ENCODE peak calls at places on chromosomes 2 and 18, in four cellular contexts. P, E, U and T are unnamed samples.

GRCh38 chr2:38539086-38539485 is 63.6 kb downstream of the HNRNPLL start:
- DNase-seq in P (no peak), U (no peak), E (no peak), T (peak)

GRCh38 chr18:61569176-61569892 is 236.1 kb downstream of the CDH20 start:
- DNase-seq in P (no peak), U (no peak), E (no peak), T (peak)

GRCh38 chr2:238904716-238905115 is 56.8 kb downstream of the TWIST2 start:
- DNase-seq in U (no peak), E (no peak), P (no peak), T (no peak)

GRCh38 chr2:214019229-214019972 is 391.5 kb upstream of the VWC2L start:
- DNase-seq in E (no peak), P (no peak), U (peak), T (no peak)

GRCh38 chr2:228681426-228681825 is 499.9 kb upstream of the SPHKAP start:
- DNase-seq in U (peak), E (no peak), P (no peak), T (peak)

GRCh38 chr2:204686415-204686814 is 141.1 kb downstream of the PARD3B start:
- DNase-seq in U (no peak), P (no peak), E (no peak), T (no peak)

GRCh38 chr2:42640261-42640660 is 71.8 kb downstream of the MTA3 start:
- DNase-seq in U (no peak), E (no peak), P (no peak), T (no peak)

GRCh38 chr2:191358325-191359025 is 113.3 kb downstream of the MYO1B start:
- DNase-seq in U (no peak), P (no peak), E (no peak), T (no peak)

GRCh38 chr2:71878626-71879508 is 268.8 kb downstream of the CYP26B1 start:
- DNase-seq in U (no peak), P (no peak), E (no peak), T (no peak)

GRCh38 chr2:69768217-69768616 is 26.3 kb downstream of the ANXA4 start:
- DNase-seq in P (no peak), E (no peak), U (no peak), T (no peak)

DNA sequence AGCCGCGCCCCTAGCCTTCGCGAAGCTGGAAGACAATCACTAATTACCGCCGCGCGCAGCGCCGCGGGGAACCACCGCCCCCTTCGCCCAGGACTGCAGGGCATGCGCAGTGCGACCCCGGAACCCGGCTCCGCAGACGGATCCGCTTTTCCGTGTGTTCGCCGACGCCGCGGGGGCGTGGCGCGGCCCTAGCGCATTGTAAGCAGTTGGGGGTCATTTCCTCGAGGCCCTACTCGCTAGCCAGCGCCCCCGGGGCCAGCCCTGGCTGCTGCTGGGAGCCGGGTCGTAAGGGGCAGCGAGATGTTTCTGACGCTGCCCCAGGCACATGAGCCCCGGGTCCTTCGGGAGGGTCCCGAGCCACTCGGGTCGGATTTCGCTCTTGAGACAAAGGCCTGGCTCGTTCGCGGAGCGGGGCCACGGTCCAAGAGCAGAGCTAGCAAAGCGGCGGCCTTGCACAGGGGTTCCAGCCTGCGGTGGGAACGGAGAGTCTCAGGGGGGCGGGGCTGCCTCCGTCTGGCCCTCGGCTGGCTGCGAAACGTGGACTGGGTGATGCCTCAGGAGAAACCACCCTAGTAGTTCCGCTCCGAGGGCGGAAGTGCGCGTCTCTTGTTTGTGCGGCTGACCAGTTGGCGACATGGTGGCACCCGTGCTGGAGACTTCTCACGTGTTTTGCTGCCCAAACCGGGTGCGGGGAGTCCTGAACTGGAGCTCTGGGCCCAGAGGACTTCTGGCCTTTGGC is at the start of the genes ELP2 and SLC39A6:
- DNase-seq in E (peak), P (peak), U (peak), T (peak)
- TF ChIP-seq REST in E (peak), P (peak), U (no peak), T (no peak)

GRCh38 chr2:161219213-161219612 is 59.0 kb downstream of the TANK start:
- DNase-seq in E (no peak), U (no peak), P (no peak), T (no peak)

GRCh38 chr2:161223139-161223732 is 63.0 kb downstream of the TANK start:
- DNase-seq in P (no peak), U (peak), E (peak), T (peak)

DNA sequence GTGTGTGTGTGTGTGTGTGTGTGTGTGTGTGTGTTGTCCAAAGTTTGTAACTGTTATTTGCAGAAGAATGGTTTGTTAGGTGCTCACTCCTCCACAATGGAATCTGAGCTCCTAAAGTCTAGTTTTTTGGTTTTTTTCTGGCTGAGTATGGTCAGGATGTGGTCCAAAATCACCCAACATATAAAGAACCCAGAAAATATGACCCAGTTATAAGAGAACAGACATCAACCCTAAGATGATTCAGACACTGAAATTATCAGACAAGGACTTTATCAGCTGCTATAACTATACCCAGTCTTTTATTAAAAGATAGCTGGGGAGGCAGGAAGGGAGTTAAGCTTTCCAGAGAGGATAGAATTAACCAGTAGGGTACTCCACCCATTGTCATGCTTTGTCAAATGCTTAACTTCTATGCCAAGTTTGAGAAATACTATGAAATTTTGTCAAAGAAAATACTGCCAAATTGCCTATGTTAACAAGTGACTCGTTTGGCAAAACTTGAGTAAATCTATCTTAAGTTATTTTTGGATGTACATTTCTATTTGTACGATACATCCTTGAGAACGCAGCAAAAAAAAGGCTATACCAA is 57.5 kb downstream of the TANK start:
- DNase-seq in E (no peak), U (no peak), P (no peak), T (no peak)
- TF ChIP-seq CTCF in E (no peak), U (no peak), P (no peak), T (no peak)

GRCh38 chr2:54325148-54325547 is 69.1 kb upstream of the TSPYL6 start:
- DNase-seq in E (no peak), P (no peak), U (no peak), T (no peak)

GRCh38 chr2:54329482-54330225 is 73.6 kb upstream of the TSPYL6 start:
- DNase-seq in E (no peak), U (no peak), P (no peak), T (no peak)

GRCh38 chr2:54332386-54332785 is 76.4 kb upstream of the TSPYL6 start:
- DNase-seq in U (no peak), P (no peak), E (no peak), T (no peak)

GRCh38 chr2:54331095-54331835 is 75.2 kb upstream of the TSPYL6 start:
- DNase-seq in E (no peak), P (no peak), U (no peak), T (peak)

GRCh38 chr2:54330226-54331094 is 74.4 kb upstream of the TSPYL6 start:
- DNase-seq in E (peak), U (peak), P (peak), T (peak)
- TF ChIP-seq POLR2AphosphoS5 in E (no peak), U (peak), P (no peak), T (peak)

GRCh38 chr2:197310271-197310939 is at the start of gene ANKRD44:
- DNase-seq in U (peak), P (peak), E (peak), T (peak)
- TF ChIP-seq REST in U (no peak), P (no peak), E (no peak), T (no peak)

GRCh38 chr2:207474871-207475485 is 54.8 kb upstream of the CREB1 start:
- DNase-seq in U (peak), E (peak), P (peak), T (peak)
- TF ChIP-seq CTCF in U (peak), E (peak), P (no peak), T (peak)

GRCh38 chr18:45050712-45051639 is 370.3 kb downstream of the SETBP1 start:
- DNase-seq in P (no peak), E (no peak), U (no peak), T (no peak)
- TF ChIP-seq POLR2AphosphoS5 in P (no peak), E (no peak), U (no peak), T (no peak)